ENCODE peak calls at places on chromosomes 3 and 15, in five cellular contexts. Y, U, P, E and Q are unnamed samples.

GRCh38 chr15:74202461-74203401 is at the start of gene STRA6:
- DNase-seq in Y (peak; percentile 45), U (peak; percentile 90), P (peak; percentile 90), E (peak; percentile 68), Q (no peak)

GRCh38 chr3:146523536-146523935 is 20.9 kb downstream of the PLSCR1 start:
- DNase-seq in Y (no peak), U (no peak), P (no peak), E (no peak), Q (no peak)

GRCh38 chr15:56244811-56245576 is 1.3 kb upstream of the RFX7 start:
- DNase-seq in Y (peak; percentile 85), U (no peak), P (no peak), E (peak; percentile 12), Q (no peak)

GRCh38 chr15:69958494-69959134 is 139.1 kb downstream of the TLE3 start:
- DNase-seq in Y (no peak), U (no peak), P (no peak), E (no peak), Q (no peak)

GRCh38 chr15:57655809-57656208 is 50.7 kb upstream of the POLR2M start:
- DNase-seq in Y (no peak), U (no peak), P (no peak), E (no peak), Q (no peak)

GRCh38 chr15:88833688-88834087 is 30.5 kb downstream of the ACAN start:
- DNase-seq in Y (no peak), U (no peak), P (no peak), E (no peak), Q (no peak)

GRCh38 chr3:57972421-57973111 is 35.7 kb upstream of the FLNB start:
- DNase-seq in Y (no peak), U (no peak), P (no peak), E (no peak), Q (no peak)

GRCh38 chr15:36501063-36501678 is 78.3 kb upstream of the CDIN1 start:
- DNase-seq in Y (peak; percentile 74), U (no peak), P (peak; percentile 57), E (peak; percentile 11), Q (peak; percentile 45)

GRCh38 chr3:66297917-66298316 is 77.1 kb downstream of the SLC25A26 start:
- DNase-seq in Y (no peak), U (no peak), P (no peak), E (no peak), Q (no peak)

GRCh38 chr3:23880703-23881339 is 36.0 kb downstream of the NKIRAS1 start:
- DNase-seq in Y (no peak), U (no peak), P (peak; percentile 36), E (no peak), Q (no peak)

GRCh38 chr3:185527364-185527763 is 25.0 kb downstream of the LIPH start:
- DNase-seq in Y (peak; percentile 52), U (no peak), P (no peak), E (no peak), Q (no peak)

GRCh38 chr3:141659821-141660597 is 78.1 kb upstream of the RNF7 start:
- DNase-seq in Y (no peak), U (peak; percentile 69), P (peak; percentile 89), E (peak; percentile 36), Q (no peak)

GRCh38 chr15:55250951-55251350 is 38.7 kb downstream of the RAB27A start:
- DNase-seq in Y (no peak), U (no peak), P (no peak), E (no peak), Q (peak; percentile 61)

GRCh38 chr3:100954990-100955389 is 38.2 kb downstream of the ABI3BP start:
- DNase-seq in Y (no peak), U (no peak), P (no peak), E (no peak), Q (no peak)

GRCh38 chr3:23489338-23490158 is 286.4 kb downstream of the UBE2E2 start:
- DNase-seq in Y (no peak), U (no peak), P (no peak), E (no peak), Q (no peak)

GRCh38 chr3:124486324-124486723 is 243.9 kb upstream of the UMPS start:
- DNase-seq in Y (no peak), U (no peak), P (no peak), E (no peak), Q (no peak)

GRCh38 chr3:101972430-101973162 is 123.3 kb downstream of the NFKBIZ start:
- DNase-seq in Y (no peak), U (no peak), P (no peak), E (no peak), Q (no peak)

GRCh38 chr3:157491136-157491535 is 12.1 kb downstream of the VEPH1 start:
- DNase-seq in Y (no peak), U (no peak), P (no peak), E (no peak), Q (no peak)

GRCh38 chr3:148366743-148367410 is 330.8 kb upstream of the AGTR1 start:
- DNase-seq in Y (no peak), U (no peak), P (peak; percentile 24), E (no peak), Q (no peak)

GRCh38 chr3:11641683-11642407 is 1.9 kb downstream of the VGLL4 start:
- DNase-seq in Y (no peak), U (no peak), P (no peak), E (no peak), Q (no peak)

GRCh38 chr3:158809642-158810041 is 7.8 kb downstream of the MFSD1 start:
- DNase-seq in Y (no peak), U (no peak), P (no peak), E (no peak), Q (peak; percentile 77)

GRCh38 chr15:84079885-84080777 is 155.4 kb upstream of the GOLGA6L4 start:
- DNase-seq in Y (no peak), U (peak; percentile 85), P (peak; percentile 73), E (peak; percentile 9), Q (peak; percentile 5)

GRCh38 chr15:93372209-93372910 is 283.3 kb upstream of the RGMA start:
- DNase-seq in Y (no peak), U (no peak), P (no peak), E (no peak), Q (no peak)

GRCh38 chr3:123409443-123410148 is 39.3 kb downstream of the ADCY5 start:
- DNase-seq in Y (no peak), U (no peak), P (no peak), E (no peak), Q (no peak)

GRCh38 chr3:50226888-50227389 is 9.1 kb upstream of the GNAI2 start:
- DNase-seq in Y (no peak), U (no peak), P (no peak), E (no peak), Q (peak; percentile 35)

DNA sequence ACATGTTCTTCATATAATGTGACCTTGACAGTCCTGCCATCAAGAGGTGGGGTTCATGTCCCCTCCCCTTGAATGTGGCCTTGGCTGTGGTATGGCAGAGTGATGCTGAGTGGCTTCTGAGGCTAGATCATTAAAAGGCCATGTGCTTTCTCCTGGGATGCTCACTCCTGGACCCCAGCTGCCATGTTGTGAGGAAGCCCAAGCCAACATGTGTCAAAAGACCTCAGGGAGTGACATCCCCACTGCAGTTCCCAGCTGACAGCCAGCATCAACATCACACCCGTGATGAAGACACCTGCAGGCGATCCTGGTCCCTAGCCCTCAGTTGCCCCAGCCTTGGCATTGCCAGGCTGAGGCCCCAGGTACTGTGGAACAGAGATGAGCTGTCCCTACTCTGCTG is 36.6 kb downstream of the EBLN2 start:
- DNase-seq in Y (no peak), U (no peak), P (no peak), E (no peak), Q (no peak)
- TF ChIP-seq GABPA in Y (no peak), U (no peak), P (no peak), E (no peak), Q (no peak)

GRCh38 chr3:59426851-59427565 is 377.2 kb upstream of the CFAP20DC start:
- DNase-seq in Y (no peak), U (no peak), P (no peak), E (no peak), Q (no peak)
- TF ChIP-seq GABPA in Y (no peak), U (no peak), P (no peak), E (no peak), Q (no peak)

DNA sequence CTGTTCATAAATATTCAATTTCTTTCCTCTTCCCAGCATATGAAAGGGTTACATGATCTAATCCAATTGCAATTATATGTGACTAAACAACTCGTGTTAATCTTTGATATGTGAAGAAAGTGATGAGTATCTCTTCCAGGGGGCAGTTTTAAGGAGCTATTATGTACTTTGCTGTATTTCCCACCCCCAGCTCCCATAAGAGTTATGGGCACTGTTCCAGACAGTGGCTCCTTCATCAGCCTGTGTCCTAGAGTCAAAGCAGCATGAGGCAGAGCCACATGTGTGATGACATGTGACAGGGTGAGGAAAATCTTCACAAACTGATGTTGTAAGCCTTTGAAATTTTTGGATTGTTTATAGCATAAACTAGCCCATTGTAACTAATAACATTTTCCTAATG is 315.4 kb downstream of the DIPK2A start:
- DNase-seq in Y (no peak), U (no peak), P (no peak), E (no peak), Q (no peak)
- TF ChIP-seq GABPA in Y (no peak), U (no peak), P (no peak), E (no peak), Q (no peak)

GRCh38 chr15:101187820-101188516 is 63.9 kb downstream of the CHSY1 start:
- DNase-seq in Y (no peak), U (no peak), P (no peak), E (no peak), Q (peak; percentile 67)
- TF ChIP-seq GABPA in Y (no peak), U (no peak), P (no peak), E (no peak), Q (no peak)

GRCh38 chr15:98649996-98650870 is 1.9 kb downstream of the IGF1R start:
- DNase-seq in Y (peak; percentile 48), U (no peak), P (peak; percentile 56), E (no peak), Q (peak; percentile 45)
- TF ChIP-seq GABPA in Y (no peak), U (no peak), P (no peak), E (no peak), Q (no peak)

DNA sequence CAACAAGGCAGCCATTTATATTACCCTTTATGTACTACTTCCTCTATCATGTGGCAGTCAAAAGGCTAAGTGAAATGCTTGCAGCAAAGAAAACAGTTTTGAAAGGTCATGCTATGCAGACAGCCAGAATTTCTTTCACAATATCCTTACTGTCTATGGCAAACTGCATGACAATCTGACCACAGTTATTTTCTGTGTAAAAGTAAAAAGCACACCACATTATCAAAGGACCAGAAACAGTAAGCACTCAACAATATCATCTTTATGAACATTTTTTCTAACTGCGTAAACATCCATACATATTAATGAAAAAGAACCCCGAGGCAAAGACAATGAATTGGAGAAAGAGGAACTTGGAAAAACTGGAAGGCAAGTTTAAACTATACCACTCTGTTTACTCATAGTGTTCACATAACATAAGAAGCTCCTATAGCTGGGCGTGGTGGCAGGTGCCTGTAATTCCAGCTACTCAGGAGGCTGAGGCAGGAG is 47.9 kb downstream of the PIK3CB start:
- DNase-seq in Y (peak; percentile 75), U (no peak), P (no peak), E (no peak), Q (peak; percentile 91)
- TF ChIP-seq GABPA in Y (no peak), U (no peak), P (no peak), E (no peak), Q (peak; percentile 24)

GRCh38 chr3:165359005-165359404 is 162.8 kb upstream of the SLITRK3 start:
- DNase-seq in Y (no peak), U (no peak), P (no peak), E (no peak), Q (no peak)
- TF ChIP-seq GABPA in Y (no peak), U (no peak), P (no peak), E (no peak), Q (no peak)